ENCODE peak calls at places on chromosome 2, in seven cellular contexts. J is astrocyte; G is colonic mucosa; A is CD4-positive, alpha-beta memory T cell; K is esophagus squamous epithelium; T is GM12878; R is transverse colon. V is an unnamed sample.

GRCh38 chr2:149536649-149537048 is 50.9 kb downstream of the MMADHC start:
- DNase-seq in J (no peak), G (no peak), A (no peak), K (no peak), T (no peak), R (no peak), V (no peak)

GRCh38 chr2:191910518-191910917 is 63.6 kb upstream of the CAVIN2 start:
- DNase-seq in J (peak; percentile 89), G (no peak), A (no peak), K (no peak), T (no peak), R (no peak), V (no peak)

GRCh38 chr2:202510911-202511310 is 123.9 kb upstream of the FAM117B start:
- DNase-seq in J (peak; percentile 15), G (no peak), A (no peak), K (no peak), T (no peak), R (no peak), V (no peak)

GRCh38 chr2:133871810-133872209 is 303.5 kb upstream of the NCKAP5 start:
- DNase-seq in J (no peak), G (no peak), A (no peak), K (no peak), T (no peak), R (no peak), V (no peak)

GRCh38 chr2:108855194-108855593 is 68.6 kb downstream of the CCDC138 start:
- DNase-seq in J (peak; percentile 5), G (no peak), A (peak; percentile 38), K (no peak), T (no peak), R (no peak), V (no peak)

GRCh38 chr2:74436804-74437695 is 4.7 kb downstream of the RTKN start:
- DNase-seq in J (no peak), G (no peak), A (no peak), K (no peak), T (no peak), R (no peak), V (no peak)

GRCh38 chr2:132645176-132645575 is 24.8 kb downstream of the LYPD1 start:
- DNase-seq in J (no peak), G (no peak), A (no peak), K (no peak), T (no peak), R (no peak), V (no peak)

GRCh38 chr2:17934721-17935120 is 56.3 kb downstream of the KCNS3 start:
- DNase-seq in J (peak; percentile 91), G (no peak), A (no peak), K (no peak), T (no peak), R (no peak), V (no peak)

GRCh38 chr2:129777757-129778607 is 201.5 kb upstream of the RAB6C start:
- DNase-seq in J (no peak), G (no peak), A (no peak), K (no peak), T (no peak), R (no peak), V (no peak)

GRCh38 chr2:206442854-206443734 is at the start of gene ADAM23:
- DNase-seq in J (peak; percentile 32), G (peak; percentile 25), A (peak; percentile 51), K (no peak), T (no peak), R (no peak), V (peak; percentile 17)

GRCh38 chr2:217331577-217332139 is 471.8 kb upstream of the TNP1 start:
- DNase-seq in J (peak; percentile 95), G (no peak), A (no peak), K (no peak), T (no peak), R (no peak), V (no peak)

GRCh38 chr2:191215205-191215604 is 30.0 kb upstream of the MYO1B start:
- DNase-seq in J (no peak), G (no peak), A (no peak), K (no peak), T (no peak), R (no peak), V (no peak)

GRCh38 chr2:179265082-179265575 is 497 bp upstream of the SESTD1 start:
- DNase-seq in J (peak; percentile 25), G (no peak), A (no peak), K (no peak), T (no peak), R (no peak), V (no peak)

GRCh38 chr2:186068154-186068826 is 329.7 kb downstream of the FSIP2 start:
- DNase-seq in J (peak; percentile 10), G (no peak), A (no peak), K (no peak), T (no peak), R (no peak), V (no peak)

GRCh38 chr2:207491086-207491485 is 38.7 kb upstream of the CREB1 start:
- DNase-seq in J (no peak), G (no peak), A (no peak), K (no peak), T (no peak), R (no peak), V (no peak)

GRCh38 chr2:15174567-15174966 is 386.6 kb downstream of the NBAS start:
- DNase-seq in J (no peak), G (no peak), A (no peak), K (no peak), T (no peak), R (no peak), V (no peak)

GRCh38 chr2:234251326-234252271 is 201.1 kb downstream of the SPP2 start:
- DNase-seq in J (peak; percentile 100), G (peak; percentile 33), A (no peak), K (no peak), T (no peak), R (peak; percentile 48), V (no peak)

GRCh38 chr2:178152542-178152941 is 40.3 kb downstream of the RBM45 start:
- DNase-seq in J (no peak), G (no peak), A (no peak), K (no peak), T (no peak), R (no peak), V (no peak)

GRCh38 chr2:231673348-231673770 is 35.0 kb upstream of the PTMA start:
- DNase-seq in J (peak; percentile 36), G (peak; percentile 96), A (no peak), K (no peak), T (no peak), R (peak; percentile 90), V (no peak)

GRCh38 chr2:62292190-62292589 is 96.3 kb downstream of the B3GNT2 start:
- DNase-seq in J (peak; percentile 76), G (peak; percentile 25), A (no peak), K (no peak), T (no peak), R (peak; percentile 21), V (no peak)

GRCh38 chr2:150346806-150347205 is 140.7 kb downstream of the RND3 start:
- DNase-seq in J (peak; percentile 61), G (no peak), A (no peak), K (no peak), T (no peak), R (no peak), V (no peak)

GRCh38 chr2:108377815-108378630 is at the start of gene SULT1C4:
- DNase-seq in J (no peak), G (no peak), A (no peak), K (no peak), T (no peak), R (peak; percentile 12), V (no peak)

GRCh38 chr2:5689790-5690189 is 2.4 kb upstream of the SOX11 start:
- DNase-seq in J (no peak), G (no peak), A (no peak), K (no peak), T (no peak), R (no peak), V (no peak)

DNA sequence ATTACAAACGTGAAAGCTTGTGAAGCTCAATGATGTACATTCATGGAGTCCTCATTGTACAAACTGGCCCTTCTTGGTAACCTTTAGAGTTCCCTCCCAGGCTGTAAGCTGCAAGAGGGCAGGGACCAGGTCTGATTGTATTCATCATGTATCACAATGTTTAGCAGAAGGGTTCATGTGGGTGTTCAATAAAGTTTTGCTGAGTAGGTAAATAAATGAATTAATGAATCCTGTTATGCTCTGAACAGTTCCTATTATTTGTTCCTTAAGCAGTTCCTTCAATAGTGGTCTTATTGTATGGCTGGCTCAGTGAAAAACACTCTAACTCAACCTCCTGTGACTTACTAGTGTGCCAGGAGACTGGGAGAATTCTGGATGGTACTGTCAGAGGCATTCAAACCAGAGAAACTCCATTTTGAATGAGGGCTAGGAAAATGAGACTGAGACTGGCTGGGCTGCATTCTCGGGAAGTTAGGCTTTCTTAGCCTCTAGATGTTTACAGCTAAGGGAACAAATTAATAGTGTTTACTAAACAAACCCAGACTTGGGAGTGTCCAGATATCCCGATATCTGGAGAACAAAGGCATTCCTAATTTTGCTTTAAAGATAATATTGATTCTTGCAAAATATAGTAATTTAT is 1.8 kb upstream of the ACVR1 start:
- DNase-seq in J (no peak), G (no peak), A (no peak), K (no peak), T (no peak), R (no peak), V (no peak)
- H3K27ac ChIP-seq in J (no peak overlapping the region), G (no peak overlapping the region), A (no peak overlapping the region), K (no peak overlapping the region), T (no peak overlapping the region), R (no peak overlapping the region), V (peak overlapping the region; percentile 23)

DNA sequence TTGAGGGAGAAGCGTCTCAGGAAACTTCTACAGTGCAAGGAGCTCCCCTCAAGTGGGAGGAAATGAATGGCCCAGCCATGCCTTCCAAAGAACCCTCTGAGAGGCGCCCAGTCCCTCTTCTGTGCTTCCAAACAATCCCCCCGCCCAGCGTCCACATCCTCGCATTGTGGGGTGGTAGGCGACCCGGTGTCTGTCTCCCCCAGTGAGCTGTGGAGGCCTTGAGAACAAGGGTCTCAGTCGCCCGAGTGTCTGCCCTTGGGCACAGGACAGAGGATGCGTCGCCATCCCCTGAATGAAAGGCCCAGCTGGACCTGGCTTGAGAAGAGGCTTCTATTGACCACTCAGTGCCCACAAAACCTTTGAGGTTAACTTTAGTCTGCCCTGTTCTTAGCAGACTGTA is 29.7 kb downstream of the INPP5D start:
- DNase-seq in J (no peak), G (no peak), A (no peak), K (no peak), T (no peak), R (no peak), V (no peak)
- H3K4me1 ChIP-seq in J (peaks cover 4% of the 10 kb centered on the region), G (no peaks in the 10 kb centered on the region), A (peaks cover 72% of the 10 kb centered on the region), K (peaks cover 13% of the 10 kb centered on the region), T (peaks cover 74% of the 10 kb centered on the region), R (no peaks in the 10 kb centered on the region), V (peaks cover 10% of the 10 kb centered on the region)

GRCh38 chr2:197453123-197453913 is at the start of gene COQ10B:
- DNase-seq in J (peak; percentile 99), G (peak; percentile 99), A (peak; percentile 99), K (peak; percentile 96), T (peak; percentile 99), R (peak; percentile 99), V (peak; percentile 98)
- H3K4me3 ChIP-seq in J (peak within 1 kb of the TSS; percentile 97), G (peak within 1 kb of the TSS; percentile 59), A (peak within 1 kb of the TSS; percentile 88), K (peak within 1 kb of the TSS; percentile 97), T (peak within 1 kb of the TSS; percentile 94), R (peak within 1 kb of the TSS; percentile 54), V (peak within 1 kb of the TSS; percentile 94)

GRCh38 chr2:28588231-28588725 is 92.4 kb downstream of the PLB1 start:
- DNase-seq in J (no peak), G (no peak), A (no peak), K (no peak), T (no peak), R (no peak), V (no peak)
- H3K27ac ChIP-seq in J (no peak overlapping the region), G (no peak overlapping the region), A (no peak overlapping the region), K (no peak overlapping the region), T (no peak overlapping the region), R (no peak overlapping the region), V (no peak overlapping the region)

GRCh38 chr2:30161929-30162328 is 15.1 kb downstream of the YPEL5 start:
- DNase-seq in J (no peak), G (no peak), A (no peak), K (no peak), T (no peak), R (no peak), V (no peak)
- H3K4me1 ChIP-seq in J (no peaks in the 10 kb centered on the region), G (no peaks in the 10 kb centered on the region), A (peaks cover 4% of the 10 kb centered on the region), K (no peaks in the 10 kb centered on the region), T (peaks cover 3% of the 10 kb centered on the region), R (no peaks in the 10 kb centered on the region), V (no peaks in the 10 kb centered on the region)

V was measured in effector memory CD4-positive, alpha-beta T cell.